ENCODE peak calls at places on chromosomes 4 and X, in seven cellular contexts. F is fibroblast of mammary gland; Q is stimulated activated CD4-positive, alpha-beta T cell treated with anti-CD3 and anti-CD28 coated beads, Interleukin-2, amount 100 ng/mL, for 48 hours; D is nucleus accumbens; J is stimulated activated CD8-positive, alpha-beta memory T cell treated with anti-CD3 and anti-CD28 coated beads, Interleukin-4, amount 100 ng/mL, for 24 hours; M is stromal cell of bone marrow; W is fibroblast of lung. S is an unnamed sample.

GRCh38 chr4:155837203-155837796 is 28.8 kb downstream of the ASIC5 start:
- DNase-seq in F (no peak), Q (no peak), D (no peak), J (no peak), M (no peak), W (no peak), S (no peak)

GRCh38 chrX:19544693-19545305 is 29.5 kb upstream of the MAP3K15 start:
- DNase-seq in F (peak; percentile 69), Q (peak; percentile 32), D (no peak), J (no peak), M (peak; percentile 31), W (peak; percentile 63), S (peak; percentile 59)

GRCh38 chr4:150230556-150230955 is 152.3 kb downstream of the DCLK2 start:
- DNase-seq in F (no peak), Q (no peak), D (no peak), J (no peak), M (no peak), W (no peak), S (no peak)

GRCh38 chrX:39157796-39158195 is 356.5 kb downstream of the MID1IP1 start:
- DNase-seq in F (no peak), Q (no peak), D (no peak), J (no peak), M (no peak), W (no peak), S (peak; percentile 29)

GRCh38 chrX:17242470-17242869 is 132.5 kb upstream of the NHS start:
- DNase-seq in F (peak; percentile 61), Q (peak; percentile 15), D (no peak), J (no peak), M (peak; percentile 27), W (peak; percentile 69), S (peak; percentile 52)

GRCh38 chrX:10172867-10173266 is 16.1 kb downstream of the CLCN4 start:
- DNase-seq in F (no peak), Q (no peak), D (no peak), J (no peak), M (no peak), W (no peak), S (peak; percentile 6)

GRCh38 chrX:40227111-40227510 is 129.4 kb upstream of the BCOR start:
- DNase-seq in F (no peak), Q (no peak), D (no peak), J (no peak), M (no peak), W (no peak), S (no peak)

GRCh38 chr4:138209094-138209493 is 33.1 kb downstream of the SLC7A11 start:
- DNase-seq in F (no peak), Q (no peak), D (no peak), J (no peak), M (no peak), W (no peak), S (no peak)

GRCh38 chrX:3244203-3244743 is 102.2 kb downstream of the MXRA5 start:
- DNase-seq in F (peak; percentile 85), Q (no peak), D (no peak), J (no peak), M (no peak), W (peak; percentile 77), S (peak; percentile 84)